ENCODE peak calls at places on chromosomes 12 and 14, in five cellular contexts. Y is brain microvascular endothelial cell, Q is fibroblast of the aortic adventitia, J is NCI-H2081, E is GM10248. M is an unnamed sample.

GRCh38 chr12:2640709-2641108 is 154.1 kb upstream of the FKBP4 start:
- DNase-seq in E (no peak), Q (peak; percentile 95), J (no peak), Y (peak; percentile 97), M (no peak)

GRCh38 chr14:87615822-87616679 is 376.9 kb downstream of the GALC start:
- DNase-seq in Q (peak; percentile 58), E (peak; percentile 37), Y (peak; percentile 1), J (peak; percentile 69), M (peak; percentile 35)

GRCh38 chr12:49949124-49949845 is 1.3 kb upstream of the AQP2 start:
- DNase-seq in Q (no peak), J (no peak), E (no peak), Y (no peak), M (no peak)

GRCh38 chr12:19382111-19382526 is 57.2 kb upstream of the AEBP2 start:
- DNase-seq in Q (peak; percentile 85), E (peak; percentile 63), J (no peak), Y (peak; percentile 92), M (no peak)

GRCh38 chr12:6769003-6769389 is 2.8 kb downstream of the PTMS start:
- DNase-seq in Q (no peak), Y (no peak), J (peak; percentile 32), E (no peak), M (no peak)

GRCh38 chr12:74449872-74450271 is 87.8 kb upstream of the ATXN7L3B start:
- DNase-seq in Y (peak; percentile 3), J (no peak), Q (no peak), E (no peak), M (no peak)

GRCh38 chr14:61342486-61342885 is 21.1 kb downstream of the PRKCH start:
- DNase-seq in E (no peak), Y (no peak), J (no peak), Q (no peak), M (no peak)

GRCh38 chr12:1429980-1430379 is 164.4 kb downstream of the FBXL14 start:
- DNase-seq in Q (peak; percentile 79), Y (peak; percentile 37), J (no peak), E (no peak), M (no peak)

GRCh38 chr14:53955671-53956426 is 776 bp downstream of the BMP4 start:
- DNase-seq in E (no peak), J (no peak), Y (no peak), Q (peak; percentile 34), M (peak; percentile 3)

GRCh38 chr14:104221636-104222375 is 83.4 kb downstream of the KIF26A start:
- DNase-seq in Y (no peak), J (peak; percentile 27), Q (no peak), E (no peak), M (no peak)

GRCh38 chr12:26614217-26614616 is 218.8 kb downstream of the ITPR2 start:
- DNase-seq in J (peak; percentile 43), Q (peak; percentile 56), Y (no peak), E (peak; percentile 14), M (no peak)

GRCh38 chr12:12195516-12195915 is 71.3 kb downstream of the LRP6 start:
- DNase-seq in J (no peak), Y (no peak), E (no peak), Q (no peak), M (no peak)

GRCh38 chr12:120106151-120106550 is 10.4 kb downstream of the RAB35 start:
- DNase-seq in E (no peak), Q (no peak), J (no peak), Y (no peak), M (no peak)

GRCh38 chr12:110577717-110578521 is 5.2 kb downstream of the PPTC7 start:
- DNase-seq in E (peak; percentile 53), Y (peak; percentile 61), J (no peak), Q (peak; percentile 89), M (no peak)

GRCh38 chr14:104593710-104594121 is 10.9 kb downstream of the TMEM179 start:
- DNase-seq in E (no peak), Y (no peak), Q (no peak), J (no peak), M (no peak)

GRCh38 chr12:113242018-113242418 is 20.8 kb downstream of the TPCN1 start:
- DNase-seq in Q (no peak), J (no peak), E (no peak), Y (peak; percentile 29), M (peak; percentile 40)

GRCh38 chr12:16670456-16671050 is 64.6 kb upstream of the LMO3 start:
- DNase-seq in Y (no peak), J (no peak), E (no peak), Q (peak; percentile 28), M (no peak)

GRCh38 chr12:63915105-63915830 is 70.8 kb downstream of the SRGAP1 start:
- DNase-seq in Q (peak; percentile 74), Y (peak; percentile 84), E (no peak), J (peak; percentile 81), M (no peak)

GRCh38 chr12:33313476-33313875 is 126.1 kb downstream of the SYT10 start:
- DNase-seq in Y (no peak), J (no peak), E (no peak), Q (no peak), M (no peak)

GRCh38 chr12:72774023-72774422 is 501.9 kb downstream of the TRHDE start:
- DNase-seq in J (no peak), Y (no peak), E (no peak), Q (no peak), M (no peak)

GRCh38 chr12:113912761-113913295 is 53.3 kb downstream of the RBM19 start:
- DNase-seq in E (peak; percentile 69), Q (peak; percentile 80), J (peak; percentile 53), Y (peak; percentile 76), M (peak; percentile 57)

GRCh38 chr12:15164997-15165659 is 56.1 kb downstream of the RERG start:
- DNase-seq in J (no peak), E (no peak), Q (no peak), Y (peak; percentile 65), M (no peak)

GRCh38 chr12:10363665-10363921 is 26.2 kb downstream of the KLRK1 start:
- DNase-seq in E (no peak), Y (no peak), J (peak; percentile 48), Q (no peak), M (no peak)

GRCh38 chr12:124321040-124321481 is 26.2 kb downstream of the RFLNA start:
- DNase-seq in E (peak; percentile 85), Q (peak; percentile 51), Y (peak; percentile 57), J (no peak), M (peak; percentile 27)

GRCh38 chr12:120849765-120850164 is 54.4 kb downstream of the SPPL3 start:
- DNase-seq in Q (peak; percentile 25), E (no peak), J (no peak), Y (peak; percentile 71), M (no peak)

GRCh38 chr12:51954465-51955361 is 3.2 kb downstream of the ACVR1B start:
- DNase-seq in J (peak; percentile 11), Q (peak; percentile 41), Y (no peak), E (no peak), M (no peak)

GRCh38 chr12:25241171-25242020 is 9.3 kb downstream of the KRAS start:
- DNase-seq in E (peak; percentile 31), J (peak; percentile 20), Y (peak; percentile 31), Q (peak; percentile 79), M (no peak)

GRCh38 chr14:31968912-31969311 is 108.2 kb upstream of the ARHGAP5 start:
- DNase-seq in E (no peak), J (no peak), Q (no peak), Y (no peak), M (no peak)

GRCh38 chr14:59688224-59689170 is 111.9 kb upstream of the CCDC175 start:
- DNase-seq in E (peak; percentile 34), Y (peak; percentile 70), J (peak; percentile 59), Q (peak; percentile 68), M (no peak)

GRCh38 chr14:65259000-65259399 is 153.5 kb upstream of the FUT8 start:
- DNase-seq in E (no peak), J (no peak), Q (peak; percentile 29), Y (no peak), M (no peak)

GRCh38 chr12:49097381-49097780 is 2.8 kb upstream of the DHH start:
- DNase-seq in E (no peak), Y (no peak), Q (no peak), J (no peak), M (no peak)

GRCh38 chr12:87995581-87996178 is 33.5 kb downstream of the C12orf50 start:
- DNase-seq in Q (peak; percentile 80), Y (peak; percentile 67), J (peak; percentile 83), E (peak; percentile 26), M (peak; percentile 49)

GRCh38 chr12:119730381-119730780 is 62.4 kb downstream of the PRKAB1 start:
- DNase-seq in J (no peak), Y (no peak), Q (no peak), E (no peak), M (no peak)

M was measured in NCI-H187.